ENCODE peak calls at places on chromosomes 4 and X, in nine cellular contexts. J is stomach, V is dorsolateral prefrontal cortex, I is astrocyte of the spinal cord, P is thoracic aorta, U is tibial artery, C is epithelial cell of esophagus, Y is fibroblast of lung, Q is osteocyte. T is an unnamed sample.

GRCh38 chr4:14679906-14680305 is 322.4 kb upstream of the CPEB2 start:
- DNase-seq in I (no peak), Q (no peak), U (no peak), V (no peak), P (no peak), C (no peak), J (no peak), Y (no peak), T (no peak)

GRCh38 chrX:39830414-39830813 is 267.3 kb downstream of the BCOR start:
- DNase-seq in U (no peak), P (no peak), V (no peak), J (no peak), I (no peak), C (no peak), Y (no peak), Q (no peak), T (no peak)

GRCh38 chrX:111007238-111007637 is 88.8 kb upstream of the PAK3 start:
- DNase-seq in J (no peak), V (no peak), C (no peak), Q (no peak), Y (no peak), I (no peak), P (no peak), U (no peak), T (no peak)

GRCh38 chr4:153467154-153467896 is 1.2 kb downstream of the TMEM131L start:
- DNase-seq in I (no peak), V (peak; percentile 27), U (peak; percentile 83), Y (no peak), Q (no peak), P (no peak), J (peak; percentile 84), C (peak; percentile 49), T (peak; percentile 55)

GRCh38 chr4:150133605-150134004 is 55.4 kb downstream of the DCLK2 start:
- DNase-seq in I (no peak), Q (no peak), V (no peak), J (no peak), C (no peak), P (no peak), Y (no peak), U (no peak), T (no peak)

GRCh38 chr4:141041021-141041476 is 92.2 kb downstream of the RNF150 start:
- DNase-seq in J (no peak), V (no peak), Q (no peak), Y (peak; percentile 65), C (no peak), U (no peak), P (no peak), I (no peak), T (no peak)

GRCh38 chrX:41723821-41724220 is at the start of gene GPR82:
- DNase-seq in P (no peak), U (no peak), Q (no peak), V (no peak), J (no peak), I (no peak), Y (no peak), C (no peak), T (no peak)

GRCh38 chr4:93502991-93503390 is 325.6 kb upstream of the ATOH1 start:
- DNase-seq in V (no peak), J (no peak), U (no peak), C (no peak), I (no peak), P (no peak), Y (no peak), Q (no peak), T (no peak)

GRCh38 chr4:5719329-5720055 is 8.5 kb downstream of the EVC start:
- DNase-seq in Y (no peak), U (no peak), C (no peak), Q (no peak), V (no peak), I (no peak), J (no peak), P (no peak), T (no peak)

GRCh38 chr4:118587116-118587869 is 97.9 kb upstream of the METTL14 start:
- DNase-seq in J (no peak), U (no peak), Q (no peak), V (no peak), I (no peak), Y (no peak), P (no peak), C (no peak), T (no peak)

GRCh38 chr4:172305698-172306097 is 492.5 kb downstream of the GALNTL6 start:
- DNase-seq in I (no peak), P (no peak), C (no peak), Q (no peak), U (no peak), Y (no peak), J (no peak), V (no peak), T (no peak)

GRCh38 chr4:13920901-13921300 is 293.4 kb upstream of the BOD1L1 start:
- DNase-seq in I (peak; percentile 100), C (peak; percentile 98), Q (peak; percentile 89), V (peak; percentile 8), P (peak; percentile 16), J (no peak), Y (peak; percentile 100), U (no peak), T (peak; percentile 97)

GRCh38 chr4:103853627-103854026 is 133.8 kb upstream of the TACR3 start:
- DNase-seq in Q (no peak), C (peak; percentile 1), U (no peak), P (no peak), J (no peak), V (no peak), I (no peak), Y (no peak), T (no peak)

GRCh38 chr4:70624226-70624793 is 4.2 kb upstream of the ENAM start:
- DNase-seq in P (no peak), Y (no peak), J (no peak), I (no peak), U (no peak), C (no peak), V (no peak), Q (no peak), T (no peak)

GRCh38 chrX:100449696-100450606 is 39.9 kb upstream of the PCDH19 start:
- DNase-seq in Q (no peak), P (no peak), I (no peak), C (peak; percentile 14), V (no peak), J (no peak), U (no peak), Y (no peak), T (peak; percentile 11)

GRCh38 chrX:148672526-148672925 is 172.1 kb downstream of the AFF2 start:
- DNase-seq in I (no peak), P (no peak), C (no peak), U (no peak), Q (no peak), J (no peak), Y (no peak), V (no peak), T (no peak)

GRCh38 chrX:7689791-7690412 is 153.1 kb upstream of the VCX start:
- DNase-seq in U (no peak), Q (no peak), P (no peak), C (peak; percentile 58), J (no peak), I (no peak), V (no peak), Y (no peak), T (no peak)

GRCh38 chr4:148412460-148412859 is 29.8 kb downstream of the NR3C2 start:
- DNase-seq in Y (no peak), J (no peak), V (no peak), U (no peak), I (no peak), P (no peak), C (no peak), Q (no peak), T (no peak)

GRCh38 chr4:148415500-148415899 is 26.7 kb downstream of the NR3C2 start:
- DNase-seq in Q (no peak), C (peak; percentile 10), I (peak; percentile 13), U (no peak), Y (peak; percentile 4), V (no peak), P (no peak), J (no peak), T (peak; percentile 19)
- TF ChIP-seq CTCF in Q (no peak), C (no peak), I (no peak), U (peak; percentile 9), Y (peak; percentile 10), V (no peak), P (no peak), J (no peak), T (peak; percentile 7)

GRCh38 chr4:134695433-134695832 is 493.8 kb upstream of the PABPC4L start:
- DNase-seq in C (no peak), P (no peak), I (no peak), Y (no peak), J (no peak), V (no peak), Q (no peak), U (no peak), T (no peak)
- TF ChIP-seq CTCF in C (peak; percentile 30), P (no peak), I (no peak), Y (no peak), J (no peak), V (no peak), Q (no peak), U (no peak), T (no peak)

DNA sequence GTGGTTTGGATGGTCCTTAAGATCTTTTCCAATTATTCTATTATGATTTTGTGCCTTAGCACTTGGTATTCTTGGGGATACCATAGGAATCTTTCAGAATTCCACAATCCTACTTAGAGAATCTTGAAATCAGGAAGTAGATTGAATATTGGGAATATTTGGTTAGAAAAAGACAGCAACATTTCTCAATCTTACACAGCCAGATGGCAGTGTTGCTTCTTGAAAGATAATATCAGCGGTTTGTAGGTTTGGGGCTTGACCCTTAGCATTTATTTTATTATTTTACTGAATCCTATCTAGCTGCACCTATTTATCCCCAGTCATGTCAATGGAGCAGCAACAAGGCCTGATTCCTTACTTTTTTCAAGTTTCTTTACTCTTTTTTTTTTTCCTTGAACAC is 28.6 kb downstream of the MAGEB1 start:
- DNase-seq in P (no peak), Y (no peak), V (no peak), J (no peak), U (no peak), I (peak; percentile 13), Q (no peak), C (peak; percentile 26), T (peak; percentile 49)
- TF ChIP-seq CTCF in P (no peak), Y (peak; percentile 27), V (peak; percentile 47), J (no peak), U (no peak), I (peak; percentile 12), Q (peak; percentile 70), C (peak; percentile 34), T (peak; percentile 39)

DNA sequence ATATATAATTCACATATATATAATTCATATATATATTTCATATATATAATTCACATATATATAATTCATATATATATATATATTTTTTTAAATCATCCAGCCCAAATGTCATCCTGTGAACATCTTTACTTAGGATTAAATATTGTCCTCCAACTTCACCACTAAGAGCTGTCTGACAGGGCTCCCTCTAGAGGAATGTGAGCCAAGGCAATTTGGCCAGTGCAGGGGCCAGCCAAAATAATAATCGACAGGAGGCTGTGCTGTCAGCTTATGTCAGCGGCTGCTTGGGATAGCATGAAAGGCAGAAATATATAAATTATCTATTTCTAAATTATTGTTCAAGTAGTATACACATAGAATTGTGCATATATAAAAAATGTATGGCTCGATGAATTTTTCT is 29.5 kb downstream of the EGFL6 start:
- DNase-seq in J (no peak), Q (no peak), I (no peak), C (peak; percentile 3), V (no peak), P (no peak), U (no peak), Y (no peak), T (peak; percentile 47)
- TF ChIP-seq CTCF in J (no peak), Q (peak; percentile 32), I (peak; percentile 40), C (peak; percentile 10), V (no peak), P (no peak), U (no peak), Y (peak; percentile 16), T (peak; percentile 27)

GRCh38 chrX:150536455-150537116 is 31.8 kb upstream of the MTM1 start:
- DNase-seq in J (no peak), P (no peak), I (no peak), U (no peak), C (no peak), Q (no peak), V (no peak), Y (no peak), T (no peak)
- TF ChIP-seq CTCF in J (no peak), P (no peak), I (peak; percentile 29), U (no peak), C (no peak), Q (peak; percentile 10), V (no peak), Y (no peak), T (no peak)